ENCODE peak calls at places on chromosomes 5 and 9, in four cellular contexts. D is uterus, X is pancreas, C is endothelial cell of umbilical vein. U is an unnamed sample.

GRCh38 chr9:133658442-133659431 is 22.6 kb downstream of the DBH start:
- DNase-seq in C (no peak), X (peak; percentile 43), D (peak; percentile 26), U (peak; percentile 85)

GRCh38 chr5:164233796-164234195 is 728.4 kb downstream of the MAT2B start:
- DNase-seq in X (no peak), C (peak; percentile 83), D (no peak), U (no peak)

GRCh38 chr5:68330564-68330963 is 115.0 kb downstream of the PIK3R1 start:
- DNase-seq in C (no peak), D (peak; percentile 42), X (no peak), U (no peak)

GRCh38 chr5:31531543-31531887 is 378 bp downstream of the DROSHA start:
- DNase-seq in X (no peak), D (no peak), C (peak; percentile 40), U (peak; percentile 25)

GRCh38 chr5:167549763-167550162 is 741.7 kb upstream of the WWC1 start:
- DNase-seq in X (no peak), C (no peak), D (no peak), U (no peak)

GRCh38 chr5:72224946-72225427 is 95.1 kb downstream of the MRPS27 start:
- DNase-seq in C (no peak), X (no peak), D (no peak), U (no peak)

GRCh38 chr9:76866689-76867088 is 39.2 kb downstream of the PRUNE2 start:
- DNase-seq in C (no peak), X (no peak), D (peak; percentile 70), U (no peak)

GRCh38 chr5:43608406-43608805 is 5.4 kb downstream of the NNT start:
- DNase-seq in D (no peak), X (no peak), C (peak; percentile 63), U (no peak)

GRCh38 chr5:56207537-56207936 is 25.6 kb downstream of the ANKRD55 start:
- DNase-seq in C (peak; percentile 56), X (no peak), D (no peak), U (no peak)

GRCh38 chr5:54944364-54944763 is 41.0 kb downstream of the ESM1 start:
- DNase-seq in X (no peak), D (no peak), C (peak; percentile 75), U (no peak)

DNA sequence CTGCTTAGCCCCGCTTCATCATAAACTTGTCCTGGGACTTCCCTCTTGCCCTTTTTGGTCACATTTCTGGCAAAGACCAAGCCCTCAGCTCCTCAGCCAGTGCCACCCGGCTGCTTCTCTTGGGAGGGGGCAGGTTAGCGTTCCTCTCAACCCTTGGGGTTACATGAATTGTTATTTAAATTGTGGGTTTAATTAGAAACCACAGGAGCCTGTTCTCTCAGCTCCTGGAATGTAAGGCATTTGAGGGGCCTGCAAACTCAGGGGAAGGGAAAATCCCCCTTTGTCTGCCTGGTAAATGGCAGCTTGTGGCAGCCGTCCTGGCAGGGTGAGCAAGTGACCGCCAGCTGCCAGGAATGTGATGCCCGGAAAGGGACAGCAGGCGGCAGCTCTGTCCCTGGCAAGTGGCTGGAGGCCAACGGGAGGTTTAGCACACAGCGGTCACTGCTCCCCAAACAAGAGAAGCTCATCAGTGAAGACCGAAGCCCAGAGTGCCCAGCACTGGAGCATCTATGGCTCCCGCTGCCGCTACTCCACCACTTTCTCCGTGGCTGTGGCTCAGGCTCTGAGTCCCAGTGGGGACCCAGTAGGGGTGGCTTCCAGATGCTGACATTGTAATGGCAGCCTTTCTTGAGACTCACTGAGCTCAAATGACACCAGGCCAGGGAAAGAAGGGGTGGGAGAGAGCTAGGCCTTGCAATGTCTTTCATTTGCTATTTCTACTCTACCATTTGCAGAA is 51.7 kb downstream of the SHB start:
- DNase-seq in C (no peak), X (peak; percentile 70), D (no peak), U (no peak)
- TF ChIP-seq CTCF in C (no peak), X (peak; percentile 16), D (peak; percentile 27), U (no peak)

GRCh38 chr9:137318976-137319375 is 16.9 kb upstream of the NRARP start:
- DNase-seq in X (no peak), C (no peak), D (peak; percentile 31), U (peak; percentile 82)
- TF ChIP-seq CTCF in X (no peak), C (no peak), D (peak; percentile 40), U (peak; percentile 86)

GRCh38 chr5:4561403-4561802 is 578.7 kb upstream of the ADAMTS16 start:
- DNase-seq in X (no peak), D (no peak), C (no peak), U (no peak)

GRCh38 chr5:4563400-4563799 is 576.7 kb upstream of the ADAMTS16 start:
- DNase-seq in C (no peak), D (no peak), X (no peak), U (peak; percentile 61)
- TF ChIP-seq CTCF in C (no peak), D (no peak), X (no peak), U (peak; percentile 85)

GRCh38 chr9:125476645-125477044 is 215.0 kb downstream of the GAPVD1 start:
- DNase-seq in C (no peak), X (no peak), D (no peak), U (no peak)

GRCh38 chr9:125472562-125472925 is 210.9 kb downstream of the GAPVD1 start:
- DNase-seq in C (no peak), D (no peak), X (no peak), U (no peak)

GRCh38 chr9:125470767-125471580 is 209.3 kb downstream of the GAPVD1 start:
- DNase-seq in C (no peak), X (no peak), D (no peak), U (no peak)

GRCh38 chr9:125475385-125475784 is 213.8 kb downstream of the GAPVD1 start:
- DNase-seq in D (no peak), C (no peak), X (no peak), U (no peak)

GRCh38 chr9:125472926-125473701 is 211.5 kb downstream of the GAPVD1 start:
- DNase-seq in D (peak; percentile 58), X (no peak), C (peak; percentile 70), U (peak; percentile 32)
- TF ChIP-seq CTCF in D (no peak), X (no peak), C (no peak), U (no peak)

GRCh38 chr9:127944586-127945218 is 7.0 kb upstream of the DPM2 start:
- DNase-seq in C (no peak), D (no peak), X (no peak), U (no peak)

GRCh38 chr9:127943011-127943662 is 5.5 kb upstream of the DPM2 start:
- DNase-seq in D (no peak), X (no peak), C (no peak), U (no peak)

GRCh38 chr9:127945338-127945737 is 7.7 kb upstream of the DPM2 start:
- DNase-seq in C (no peak), X (no peak), D (no peak), U (no peak)

GRCh38 chr9:127942152-127943010 is 4.7 kb upstream of the DPM2 start:
- DNase-seq in C (peak; percentile 58), X (no peak), D (peak; percentile 79), U (peak; percentile 78)

GRCh38 chr9:127943746-127944145 is 6.1 kb upstream of the DPM2 start:
- DNase-seq in X (peak; percentile 73), C (peak; percentile 71), D (peak; percentile 92), U (peak; percentile 96)
- TF ChIP-seq CTCF in X (peak; percentile 62), C (peak; percentile 90), D (peak; percentile 97), U (peak; percentile 99)

DNA sequence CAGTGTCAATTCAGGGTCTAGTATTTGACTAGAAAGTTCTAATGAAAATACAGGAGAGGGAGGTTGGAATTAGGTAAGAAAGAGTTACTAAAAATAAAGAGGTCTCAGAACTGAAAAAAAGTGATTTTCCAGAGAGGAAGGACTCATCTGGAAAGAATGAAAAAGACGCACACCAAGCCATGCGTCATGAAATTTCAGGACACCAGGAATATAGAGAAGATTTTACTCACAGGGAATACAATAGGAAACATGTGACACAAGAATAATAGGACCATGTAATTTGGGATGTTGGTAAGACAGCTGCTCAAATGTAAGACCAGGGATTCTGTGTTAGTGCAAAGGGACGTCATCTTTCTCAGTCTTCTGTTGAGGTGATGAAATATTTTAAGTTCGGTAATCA is 224.7 kb downstream of the GDNF start:
- DNase-seq in X (no peak), C (peak; percentile 48), D (no peak), U (no peak)
- TF ChIP-seq CTCF in X (no peak), C (no peak), D (no peak), U (no peak)

GRCh38 chr9:86096382-86096781 is 3.0 kb downstream of the GOLM1 start:
- DNase-seq in X (no peak), D (no peak), C (no peak), U (no peak)

GRCh38 chr9:86099695-86100364 is 472 bp upstream of the GOLM1 start:
- DNase-seq in C (peak; percentile 50), D (peak; percentile 57), X (peak; percentile 34), U (no peak)

GRCh38 chr9:86102626-86103025 is 3.3 kb upstream of the GOLM1 start:
- DNase-seq in X (no peak), C (no peak), D (no peak), U (no peak)

GRCh38 chr9:86097510-86098224 is 1.7 kb downstream of the GOLM1 start:
- DNase-seq in C (no peak), D (no peak), X (no peak), U (no peak)

GRCh38 chr9:86098793-86099694 is at the start of gene GOLM1:
- DNase-seq in X (peak; percentile 48), C (peak; percentile 58), D (peak; percentile 29), U (peak; percentile 63)
- TF ChIP-seq CTCF in X (no peak), C (no peak), D (peak; percentile 20), U (peak; percentile 17)

GRCh38 chr5:77991084-77991483 is 214.9 kb upstream of the TBCA start:
- DNase-seq in X (no peak), C (no peak), D (no peak), U (no peak)
- TF ChIP-seq CTCF in X (no peak), C (no peak), D (no peak), U (peak; percentile 38)

DNA sequence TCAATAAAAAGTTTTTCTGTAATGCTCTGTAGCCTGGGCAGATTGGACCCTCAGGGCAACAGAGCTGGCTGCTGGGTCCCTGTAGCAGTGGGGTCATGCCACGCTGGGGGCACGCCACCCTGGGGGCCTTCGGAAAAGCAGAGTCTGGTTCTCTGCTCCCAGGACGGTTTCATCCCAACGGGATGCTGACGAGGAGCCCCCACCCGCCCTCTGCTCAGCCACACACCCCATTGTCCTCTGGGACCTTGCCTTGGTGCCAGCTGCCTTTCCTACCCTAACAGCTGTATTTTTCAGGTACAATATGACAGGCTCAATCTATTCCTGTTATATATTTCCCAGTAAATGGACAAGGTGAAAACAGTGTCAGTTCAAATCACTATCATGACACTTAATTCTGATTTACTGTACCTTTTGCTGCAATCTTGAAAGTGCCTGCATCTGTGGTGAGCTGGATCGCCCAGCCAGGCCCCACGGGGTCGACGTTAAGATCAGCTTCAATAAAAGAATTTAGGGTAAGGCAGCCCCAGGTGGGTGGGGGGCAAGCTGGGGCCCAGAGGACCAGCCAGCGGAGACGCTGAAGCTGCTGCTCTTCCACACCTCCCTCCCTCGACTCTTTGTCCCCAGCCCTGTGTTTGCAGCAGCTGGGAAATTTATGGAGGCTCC is 28.8 kb upstream of the MVB12B start:
- DNase-seq in X (no peak), D (no peak), C (no peak), U (no peak)
- TF ChIP-seq CTCF in X (no peak), D (no peak), C (no peak), U (no peak)